ENCODE peak calls at places on chromosomes 1 and 21, in eight cellular contexts. V is left cardiac atrium, M is posterior vena cava, K is HTR-8/SVneo, D is T47D, H is NCI-H82, C is neural crest cell, B is fibroblast of gingiva. S is an unnamed sample.

GRCh38 chr1:58809327-58810040 is 25.6 kb upstream of the JUN start:
- DNase-seq in V (no peak), M (no peak), K (no peak), D (no peak), H (no peak), C (no peak), B (peak; percentile 56), S (no peak)

GRCh38 chr1:2877391-2877790 is 75.9 kb upstream of the TTC34 start:
- DNase-seq in V (no peak), M (no peak), K (no peak), D (no peak), H (no peak), C (no peak), B (no peak), S (no peak)

GRCh38 chr1:19333587-19334354 is 21.6 kb downstream of the SLC66A1 start:
- DNase-seq in V (no peak), M (no peak), K (no peak), D (no peak), H (no peak), C (no peak), B (no peak), S (no peak)

GRCh38 chr1:44786138-44786840 is 1.7 kb downstream of the BEST4 start:
- DNase-seq in V (peak; percentile 69), M (peak; percentile 88), K (no peak), D (no peak), H (peak; percentile 61), C (peak; percentile 73), B (no peak), S (peak; percentile 86)

GRCh38 chr1:94925561-94926364 is 1.1 kb downstream of the CNN3 start:
- DNase-seq in V (peak; percentile 82), M (peak; percentile 88), K (peak; percentile 54), D (peak; percentile 42), H (peak; percentile 85), C (peak; percentile 81), B (peak; percentile 79), S (peak; percentile 79)

GRCh38 chr1:2115008-2115921 is 65.1 kb downstream of the PRKCZ start:
- DNase-seq in V (peak; percentile 15), M (no peak), K (no peak), D (no peak), H (no peak), C (no peak), B (no peak), S (peak; percentile 59)

GRCh38 chr1:233725423-233725822 is 111.5 kb downstream of the KCNK1 start:
- DNase-seq in V (no peak), M (no peak), K (no peak), D (no peak), H (no peak), C (no peak), B (no peak), S (no peak)

GRCh38 chr21:38139380-38140168 is 117.2 kb upstream of the KCNJ15 start:
- DNase-seq in V (no peak), M (no peak), K (peak; percentile 9), D (no peak), H (no peak), C (no peak), B (no peak), S (no peak)

GRCh38 chr1:25688390-25689119 is 72.0 kb downstream of the MAN1C1 start:
- DNase-seq in V (no peak), M (peak; percentile 81), K (no peak), D (no peak), H (no peak), C (no peak), B (peak; percentile 67), S (no peak)

GRCh38 chr1:1910651-1911389 is 4.2 kb upstream of the CALML6 start:
- DNase-seq in V (peak; percentile 29), M (peak; percentile 79), K (no peak), D (no peak), H (no peak), C (no peak), B (no peak), S (peak; percentile 50)

GRCh38 chr1:240559781-240560180 is 52.2 kb downstream of the GREM2 start:
- DNase-seq in V (no peak), M (no peak), K (no peak), D (no peak), H (no peak), C (no peak), B (no peak), S (no peak)

GRCh38 chr1:62800825-62801306 is 16.9 kb downstream of the ATG4C start:
- DNase-seq in V (no peak), M (no peak), K (no peak), D (no peak), H (no peak), C (no peak), B (peak; percentile 26), S (no peak)

GRCh38 chr1:192993426-192994085 is 65.6 kb downstream of the UCHL5 start:
- DNase-seq in V (no peak), M (no peak), K (peak; percentile 14), D (no peak), H (no peak), C (no peak), B (no peak), S (no peak)

GRCh38 chr1:218698181-218698580 is 353.0 kb downstream of the TGFB2 start:
- DNase-seq in V (no peak), M (no peak), K (no peak), D (no peak), H (no peak), C (no peak), B (peak; percentile 52), S (no peak)

GRCh38 chr1:44784094-44785026 is 3.6 kb downstream of the BEST4 start:
- DNase-seq in V (peak; percentile 45), M (peak; percentile 80), K (no peak), D (no peak), H (no peak), C (no peak), B (no peak), S (no peak)

GRCh38 chr1:42947965-42948732 is 10.5 kb downstream of the SLC2A1 start:
- DNase-seq in V (no peak), M (no peak), K (no peak), D (no peak), H (no peak), C (no peak), B (no peak), S (no peak)

GRCh38 chr1:28078680-28079626 is 9.5 kb downstream of the EYA3 start:
- DNase-seq in V (no peak), M (no peak), K (no peak), D (no peak), H (no peak), C (no peak), B (peak; percentile 9), S (no peak)

S was measured in Right ventricle myocardium inferior.